ENCODE peak calls at places on chromosomes 6 and 20, in eight cellular contexts. One of them, this sample, is unnamed.

GRCh38 chr6:56946368-56946767 is 8.5 kb upstream of the BEND6 start:
- DNase-seq in activated CD8-positive, alpha-beta memory T cell treated with anti-CD3 and anti-CD28 coated beads for 1 hour: no peak
- DNase-seq in H1: no peak
- DNase-seq in adipocyte: no peak
- DNase-seq in GM04504: no peak
- DNase-seq in stimulated activated CD4-positive, alpha-beta T cell treated with anti-CD3 and anti-CD28 coated beads, Interleukin-15, amount 100 ng/mL, for 1 hour: no peak
- DNase-seq in MCF 10A: no peak
- DNase-seq in NCI-H2171 treated with DMSO at 0.1 percent for 48 hours: no peak
- DNase-seq in this sample: no peak

GRCh38 chr6:10719386-10720228 is 3.3 kb upstream of the TMEM14C start:
- DNase-seq in activated CD8-positive, alpha-beta memory T cell treated with anti-CD3 and anti-CD28 coated beads for 1 hour: no peak
- DNase-seq in H1: no peak
- DNase-seq in adipocyte: no peak
- DNase-seq in GM04504: no peak
- DNase-seq in stimulated activated CD4-positive, alpha-beta T cell treated with anti-CD3 and anti-CD28 coated beads, Interleukin-15, amount 100 ng/mL, for 1 hour: no peak
- DNase-seq in MCF 10A: no peak
- DNase-seq in NCI-H2171 treated with DMSO at 0.1 percent for 48 hours: peak
- DNase-seq in this sample: peak

GRCh38 chr6:453152-453551 is 61.6 kb downstream of the IRF4 start:
- DNase-seq in activated CD8-positive, alpha-beta memory T cell treated with anti-CD3 and anti-CD28 coated beads for 1 hour: no peak
- DNase-seq in H1: no peak
- DNase-seq in adipocyte: peak
- DNase-seq in GM04504: peak
- DNase-seq in stimulated activated CD4-positive, alpha-beta T cell treated with anti-CD3 and anti-CD28 coated beads, Interleukin-15, amount 100 ng/mL, for 1 hour: no peak
- DNase-seq in MCF 10A: no peak
- DNase-seq in NCI-H2171 treated with DMSO at 0.1 percent for 48 hours: no peak
- DNase-seq in this sample: peak

GRCh38 chr6:87722831-87723726 is 21.0 kb upstream of the AKIRIN2 start:
- DNase-seq in activated CD8-positive, alpha-beta memory T cell treated with anti-CD3 and anti-CD28 coated beads for 1 hour: no peak
- DNase-seq in H1: peak
- DNase-seq in adipocyte: peak
- DNase-seq in GM04504: peak
- DNase-seq in stimulated activated CD4-positive, alpha-beta T cell treated with anti-CD3 and anti-CD28 coated beads, Interleukin-15, amount 100 ng/mL, for 1 hour: no peak
- DNase-seq in MCF 10A: peak
- DNase-seq in NCI-H2171 treated with DMSO at 0.1 percent for 48 hours: peak
- DNase-seq in this sample: peak

GRCh38 chr20:44041001-44041400 is 126.3 kb downstream of the TOX2 start:
- DNase-seq in activated CD8-positive, alpha-beta memory T cell treated with anti-CD3 and anti-CD28 coated beads for 1 hour: no peak
- DNase-seq in H1: no peak
- DNase-seq in adipocyte: no peak
- DNase-seq in GM04504: no peak
- DNase-seq in stimulated activated CD4-positive, alpha-beta T cell treated with anti-CD3 and anti-CD28 coated beads, Interleukin-15, amount 100 ng/mL, for 1 hour: no peak
- DNase-seq in MCF 10A: no peak
- DNase-seq in NCI-H2171 treated with DMSO at 0.1 percent for 48 hours: no peak
- DNase-seq in this sample: no peak

GRCh38 chr6:132122871-132123270 is 171.7 kb upstream of the CCN2 start:
- DNase-seq in activated CD8-positive, alpha-beta memory T cell treated with anti-CD3 and anti-CD28 coated beads for 1 hour: no peak
- DNase-seq in H1: no peak
- DNase-seq in adipocyte: peak
- DNase-seq in GM04504: no peak
- DNase-seq in stimulated activated CD4-positive, alpha-beta T cell treated with anti-CD3 and anti-CD28 coated beads, Interleukin-15, amount 100 ng/mL, for 1 hour: no peak
- DNase-seq in MCF 10A: no peak
- DNase-seq in NCI-H2171 treated with DMSO at 0.1 percent for 48 hours: no peak
- DNase-seq in this sample: no peak

GRCh38 chr20:40587038-40587437 is 102.0 kb downstream of the MAFB start:
- DNase-seq in activated CD8-positive, alpha-beta memory T cell treated with anti-CD3 and anti-CD28 coated beads for 1 hour: no peak
- DNase-seq in H1: no peak
- DNase-seq in adipocyte: no peak
- DNase-seq in GM04504: no peak
- DNase-seq in stimulated activated CD4-positive, alpha-beta T cell treated with anti-CD3 and anti-CD28 coated beads, Interleukin-15, amount 100 ng/mL, for 1 hour: no peak
- DNase-seq in MCF 10A: peak
- DNase-seq in NCI-H2171 treated with DMSO at 0.1 percent for 48 hours: no peak
- DNase-seq in this sample: no peak

GRCh38 chr6:20182069-20182468 is 30.2 kb downstream of the MBOAT1 start:
- DNase-seq in activated CD8-positive, alpha-beta memory T cell treated with anti-CD3 and anti-CD28 coated beads for 1 hour: no peak
- DNase-seq in H1: no peak
- DNase-seq in adipocyte: no peak
- DNase-seq in GM04504: no peak
- DNase-seq in stimulated activated CD4-positive, alpha-beta T cell treated with anti-CD3 and anti-CD28 coated beads, Interleukin-15, amount 100 ng/mL, for 1 hour: no peak
- DNase-seq in MCF 10A: no peak
- DNase-seq in NCI-H2171 treated with DMSO at 0.1 percent for 48 hours: no peak
- DNase-seq in this sample: no peak

GRCh38 chr6:149277621-149278020 is 39.9 kb upstream of the TAB2 start:
- DNase-seq in activated CD8-positive, alpha-beta memory T cell treated with anti-CD3 and anti-CD28 coated beads for 1 hour: no peak
- DNase-seq in H1: no peak
- DNase-seq in adipocyte: no peak
- DNase-seq in GM04504: no peak
- DNase-seq in stimulated activated CD4-positive, alpha-beta T cell treated with anti-CD3 and anti-CD28 coated beads, Interleukin-15, amount 100 ng/mL, for 1 hour: no peak
- DNase-seq in MCF 10A: no peak
- DNase-seq in NCI-H2171 treated with DMSO at 0.1 percent for 48 hours: no peak
- DNase-seq in this sample: no peak

GRCh38 chr6:163756079-163756478 is 341.6 kb downstream of the QKI start:
- DNase-seq in activated CD8-positive, alpha-beta memory T cell treated with anti-CD3 and anti-CD28 coated beads for 1 hour: no peak
- DNase-seq in H1: no peak
- DNase-seq in adipocyte: peak
- DNase-seq in GM04504: no peak
- DNase-seq in stimulated activated CD4-positive, alpha-beta T cell treated with anti-CD3 and anti-CD28 coated beads, Interleukin-15, amount 100 ng/mL, for 1 hour: no peak
- DNase-seq in MCF 10A: no peak
- DNase-seq in NCI-H2171 treated with DMSO at 0.1 percent for 48 hours: no peak
- DNase-seq in this sample: no peak

GRCh38 chr6:29813809-29814208 is 13.8 kb upstream of the HLA-G start:
- DNase-seq in activated CD8-positive, alpha-beta memory T cell treated with anti-CD3 and anti-CD28 coated beads for 1 hour: no peak
- DNase-seq in H1: no peak
- DNase-seq in adipocyte: no peak
- DNase-seq in GM04504: no peak
- DNase-seq in stimulated activated CD4-positive, alpha-beta T cell treated with anti-CD3 and anti-CD28 coated beads, Interleukin-15, amount 100 ng/mL, for 1 hour: no peak
- DNase-seq in MCF 10A: peak
- DNase-seq in NCI-H2171 treated with DMSO at 0.1 percent for 48 hours: no peak
- DNase-seq in this sample: no peak

GRCh38 chr6:11615214-11615602 is 77.7 kb downstream of the TMEM170B start:
- DNase-seq in activated CD8-positive, alpha-beta memory T cell treated with anti-CD3 and anti-CD28 coated beads for 1 hour: no peak
- DNase-seq in H1: no peak
- DNase-seq in adipocyte: peak
- DNase-seq in GM04504: no peak
- DNase-seq in stimulated activated CD4-positive, alpha-beta T cell treated with anti-CD3 and anti-CD28 coated beads, Interleukin-15, amount 100 ng/mL, for 1 hour: no peak
- DNase-seq in MCF 10A: no peak
- DNase-seq in NCI-H2171 treated with DMSO at 0.1 percent for 48 hours: no peak
- DNase-seq in this sample: peak

GRCh38 chr6:84515082-84515481 is 249.3 kb downstream of the TBX18 start:
- DNase-seq in activated CD8-positive, alpha-beta memory T cell treated with anti-CD3 and anti-CD28 coated beads for 1 hour: no peak
- DNase-seq in H1: no peak
- DNase-seq in adipocyte: no peak
- DNase-seq in GM04504: no peak
- DNase-seq in stimulated activated CD4-positive, alpha-beta T cell treated with anti-CD3 and anti-CD28 coated beads, Interleukin-15, amount 100 ng/mL, for 1 hour: no peak
- DNase-seq in MCF 10A: no peak
- DNase-seq in NCI-H2171 treated with DMSO at 0.1 percent for 48 hours: no peak
- DNase-seq in this sample: no peak

GRCh38 chr6:116685437-116685993 is 4.5 kb downstream of the KPNA5 start:
- DNase-seq in activated CD8-positive, alpha-beta memory T cell treated with anti-CD3 and anti-CD28 coated beads for 1 hour: no peak
- DNase-seq in H1: no peak
- DNase-seq in adipocyte: no peak
- DNase-seq in GM04504: no peak
- DNase-seq in stimulated activated CD4-positive, alpha-beta T cell treated with anti-CD3 and anti-CD28 coated beads, Interleukin-15, amount 100 ng/mL, for 1 hour: no peak
- DNase-seq in MCF 10A: no peak
- DNase-seq in NCI-H2171 treated with DMSO at 0.1 percent for 48 hours: no peak
- DNase-seq in this sample: no peak

This sample was measured in stromal cell of bone marrow.